ENCODE peak calls at places on chromosomes 12 and 14, in nine cellular contexts. Y is transverse colon, L is A549, X is esophagus muscularis mucosa, F is ovary, N is uterus, O is HepG2, S is IMR-90, M is spleen. P is an unnamed sample.

GRCh38 chr14:54465654-54466053 is 23.1 kb downstream of the GMFB start:
- DNase-seq in Y (no peak), L (no peak), X (no peak), F (no peak), N (no peak), O (no peak), S (no peak), M (no peak), P (no peak)

GRCh38 chr12:27319394-27319793 is 13.2 kb upstream of the BMAL2 start:
- DNase-seq in Y (no peak), L (no peak), X (no peak), F (no peak), N (no peak), O (no peak), S (peak), M (no peak), P (no peak)

GRCh38 chr12:106137456-106138278 is 1.1 kb downstream of the NUAK1 start:
- DNase-seq in Y (no peak), L (no peak), X (no peak), F (peak), N (no peak), O (no peak), S (peak), M (no peak), P (no peak)

GRCh38 chr12:121182222-121182896 is 27.6 kb upstream of the P2RX4 start:
- DNase-seq in Y (no peak), L (no peak), X (no peak), F (no peak), N (no peak), O (no peak), S (no peak), M (no peak), P (no peak)

GRCh38 chr12:18171571-18171970 is 81.6 kb upstream of the RERGL start:
- DNase-seq in Y (no peak), L (no peak), X (no peak), F (no peak), N (no peak), O (no peak), S (no peak), M (no peak), P (no peak)

GRCh38 chr14:99430491-99430890 is 50.2 kb downstream of the SETD3 start:
- DNase-seq in Y (no peak), L (peak), X (no peak), F (no peak), N (peak), O (no peak), S (no peak), M (peak), P (no peak)

GRCh38 chr12:26696613-26697092 is 136.3 kb downstream of the ITPR2 start:
- DNase-seq in Y (no peak), L (no peak), X (no peak), F (no peak), N (no peak), O (no peak), S (peak), M (no peak), P (no peak)

GRCh38 chr12:29051221-29051620 is 97.9 kb upstream of the FAR2 start:
- DNase-seq in Y (no peak), L (no peak), X (no peak), F (no peak), N (no peak), O (no peak), S (peak), M (no peak), P (no peak)

GRCh38 chr12:88052686-88053085 is 23.5 kb upstream of the C12orf50 start:
- DNase-seq in Y (peak), L (peak), X (no peak), F (no peak), N (no peak), O (peak), S (peak), M (no peak), P (no peak)

GRCh38 chr14:20343855-20344205 is 395 bp downstream of the PARP2 start:
- DNase-seq in Y (no peak), L (no peak), X (no peak), F (no peak), N (no peak), O (no peak), S (peak), M (no peak), P (no peak)

GRCh38 chr12:114984641-114985041 is 300.7 kb upstream of the TBX3 start:
- DNase-seq in Y (no peak), L (no peak), X (no peak), F (no peak), N (no peak), O (no peak), S (peak), M (no peak), P (no peak)

GRCh38 chr14:37588956-37589737 is 5.9 kb downstream of the FOXA1 start:
- DNase-seq in Y (peak), L (peak), X (no peak), F (no peak), N (no peak), O (peak), S (no peak), M (no peak), P (no peak)

GRCh38 chr12:1594045-1594294 is 411 bp downstream of the FBXL14 start:
- DNase-seq in Y (peak), L (peak), X (no peak), F (peak), N (peak), O (no peak), S (no peak), M (peak), P (no peak)

GRCh38 chr14:104702106-104702505 is 12.7 kb downstream of the INF2 start:
- DNase-seq in Y (no peak), L (no peak), X (no peak), F (no peak), N (no peak), O (no peak), S (no peak), M (no peak), P (no peak)

GRCh38 chr12:78315018-78315417 is 484.3 kb downstream of the NAV3 start:
- DNase-seq in Y (no peak), L (no peak), X (no peak), F (no peak), N (no peak), O (no peak), S (no peak), M (no peak), P (no peak)

GRCh38 chr14:89654998-89655397 is 238.0 kb upstream of the FOXN3 start:
- DNase-seq in Y (no peak), L (no peak), X (no peak), F (no peak), N (no peak), O (no peak), S (no peak), M (no peak), P (no peak)

GRCh38 chr14:72615511-72616121 is 278.3 kb downstream of the DPF3 start:
- DNase-seq in Y (no peak), L (no peak), X (peak), F (no peak), N (no peak), O (no peak), S (peak), M (no peak), P (peak)

GRCh38 chr12:96578526-96579125 is 89.2 kb downstream of the CFAP54 start:
- DNase-seq in Y (no peak), L (peak), X (no peak), F (no peak), N (no peak), O (peak), S (peak), M (no peak), P (no peak)

GRCh38 chr12:116456307-116456641 is 102.9 kb upstream of the MAP1LC3B2 start:
- DNase-seq in Y (no peak), L (no peak), X (no peak), F (no peak), N (no peak), O (no peak), S (no peak), M (peak), P (no peak)

GRCh38 chr12:54762390-54762789 is 91.9 kb upstream of the MUCL1 start:
- DNase-seq in Y (no peak), L (no peak), X (no peak), F (no peak), N (no peak), O (no peak), S (no peak), M (no peak), P (no peak)

GRCh38 chr14:102058931-102059330 is 27.9 kb downstream of the HSP90AA1 start:
- DNase-seq in Y (no peak), L (no peak), X (no peak), F (no peak), N (no peak), O (no peak), S (no peak), M (no peak), P (no peak)

GRCh38 chr12:50110762-50111416 is 1.1 kb upstream of the COX14 start:
- DNase-seq in Y (peak), L (peak), X (no peak), F (peak), N (peak), O (peak), S (peak), M (peak), P (peak)

GRCh38 chr12:108337235-108338223 is 1.6 kb downstream of the CMKLR1 start:
- DNase-seq in Y (no peak), L (peak), X (no peak), F (no peak), N (no peak), O (peak), S (peak), M (peak), P (no peak)

GRCh38 chr14:99548285-99548684 is 55.7 kb downstream of the CCDC85C start:
- DNase-seq in Y (no peak), L (no peak), X (no peak), F (no peak), N (no peak), O (no peak), S (no peak), M (no peak), P (no peak)

GRCh38 chr12:93991882-93992415 is 156.4 kb upstream of the PLXNC1 start:
- DNase-seq in Y (no peak), L (no peak), X (no peak), F (no peak), N (no peak), O (no peak), S (no peak), M (no peak), P (no peak)

GRCh38 chr12:132986001-132986884 is at the start of gene ZNF26:
- DNase-seq in Y (peak), L (peak), X (peak), F (peak), N (peak), O (peak), S (peak), M (peak), P (peak)
- TF ChIP-seq POLR2A in Y (peak), L (peak), X (no peak), F (peak), N (no peak), O (peak), S (peak), M (peak), P (no peak)

GRCh38 chr12:113134521-113134951 is 1.0 kb downstream of the RASAL1 start:
- DNase-seq in Y (no peak), L (no peak), X (no peak), F (no peak), N (no peak), O (no peak), S (no peak), M (peak), P (no peak)
- H3K4me3 ChIP-seq in Y (peak), L (no peak), X (no peak), F (no peak), N (no peak), O (no peak), S (no peak), M (no peak), P (no peak)

GRCh38 chr12:65472079-65472478 is 193.6 kb downstream of the MSRB3 start:
- DNase-seq in Y (no peak), L (no peak), X (no peak), F (no peak), N (no peak), O (no peak), S (no peak), M (no peak), P (no peak)

GRCh38 chr12:65470261-65470660 is 191.8 kb downstream of the MSRB3 start:
- DNase-seq in Y (no peak), L (no peak), X (no peak), F (no peak), N (no peak), O (no peak), S (no peak), M (no peak), P (no peak)

DNA sequence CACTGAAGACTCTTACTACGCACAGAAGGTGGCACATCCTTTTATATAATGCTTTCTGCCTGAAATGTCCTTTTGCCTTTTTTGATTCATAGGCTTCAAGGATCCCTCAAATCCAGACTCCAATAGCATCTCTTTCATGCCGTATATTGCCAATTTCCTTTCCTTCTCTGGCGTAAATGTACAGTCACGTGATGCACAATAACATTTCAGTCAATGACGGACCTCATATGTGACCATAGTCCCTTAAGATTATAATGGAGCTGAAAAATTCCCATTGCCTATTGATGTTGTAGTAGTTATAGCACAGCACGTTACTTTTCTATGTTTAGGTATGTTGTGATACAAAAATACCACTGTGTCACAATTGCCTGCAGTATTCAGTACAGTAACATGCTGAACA is 196.3 kb downstream of the MSRB3 start:
- DNase-seq in Y (no peak), L (no peak), X (no peak), F (no peak), N (no peak), O (no peak), S (no peak), M (no peak), P (no peak)
- TF ChIP-seq CTCF in Y (no peak), L (no peak), X (no peak), F (no peak), N (no peak), O (no peak), S (no peak), M (no peak), P (no peak)

DNA sequence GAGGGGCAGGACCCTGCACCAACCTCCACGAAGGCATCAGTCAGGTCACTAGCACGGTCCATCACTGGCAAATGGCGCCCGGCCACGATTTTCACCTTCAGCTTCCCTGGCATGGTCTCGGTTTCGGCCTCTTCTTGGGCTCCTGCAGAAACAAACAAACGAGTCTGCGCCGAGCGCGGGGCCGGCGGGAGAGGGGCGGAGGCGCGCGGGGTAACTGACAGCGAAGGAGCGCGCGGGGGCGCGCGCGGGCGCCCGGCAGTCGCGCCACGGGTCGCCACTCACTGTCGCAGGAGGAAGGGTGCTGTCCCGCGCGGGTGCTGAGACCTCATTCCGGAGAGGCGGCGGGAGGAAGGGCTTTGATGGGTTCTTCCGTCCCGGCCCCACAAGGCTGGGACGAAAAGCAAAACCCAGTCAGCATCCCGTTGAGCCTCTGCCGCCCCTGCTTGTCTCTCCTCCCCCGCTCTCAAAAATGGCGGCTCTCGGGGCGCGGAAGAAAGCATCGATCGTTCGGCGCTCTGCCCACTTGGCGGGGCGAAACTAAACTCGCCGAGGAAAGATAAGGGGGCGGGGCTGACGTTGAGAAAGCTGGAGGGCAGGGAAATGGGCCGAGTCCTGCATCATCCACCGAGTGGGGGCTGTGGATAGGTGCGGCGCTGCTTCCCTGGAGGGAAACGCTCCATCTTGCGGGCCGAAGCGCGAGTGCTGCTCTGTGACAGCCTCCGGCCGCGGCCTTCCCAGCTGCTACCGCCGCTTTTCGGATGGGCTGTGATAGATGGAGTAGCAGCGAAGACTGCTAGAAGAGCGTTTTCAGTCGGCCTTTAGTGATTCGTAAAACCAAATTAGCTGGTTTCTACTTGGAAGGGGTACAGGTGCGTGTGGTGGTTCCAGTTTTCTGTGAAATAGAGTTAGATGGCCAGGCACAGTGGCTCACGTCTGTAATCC is at the start of gene C2CD5:
- DNase-seq in Y (peak), L (peak), X (peak), F (peak), N (peak), O (peak), S (peak), M (peak), P (peak)
- TF ChIP-seq POLR2A in Y (peak), L (peak), X (peak), F (peak), N (peak), O (peak), S (peak), M (peak), P (no peak)

GRCh38 chr14:103692159-103692558 is 23.1 kb downstream of the XRCC3 start:
- DNase-seq in Y (no peak), L (no peak), X (no peak), F (no peak), N (no peak), O (no peak), S (no peak), M (no peak), P (peak)

GRCh38 chr14:103688906-103689902 is 26.0 kb downstream of the XRCC3 start:
- DNase-seq in Y (peak), L (no peak), X (no peak), F (peak), N (no peak), O (no peak), S (no peak), M (peak), P (no peak)

GRCh38 chr14:103688441-103688840 is 26.8 kb downstream of the XRCC3 start:
- DNase-seq in Y (no peak), L (no peak), X (no peak), F (no peak), N (no peak), O (no peak), S (no peak), M (no peak), P (no peak)

GRCh38 chr14:103692871-103693270 is 22.4 kb downstream of the XRCC3 start:
- DNase-seq in Y (peak), L (no peak), X (no peak), F (no peak), N (peak), O (no peak), S (no peak), M (peak), P (peak)

DNA sequence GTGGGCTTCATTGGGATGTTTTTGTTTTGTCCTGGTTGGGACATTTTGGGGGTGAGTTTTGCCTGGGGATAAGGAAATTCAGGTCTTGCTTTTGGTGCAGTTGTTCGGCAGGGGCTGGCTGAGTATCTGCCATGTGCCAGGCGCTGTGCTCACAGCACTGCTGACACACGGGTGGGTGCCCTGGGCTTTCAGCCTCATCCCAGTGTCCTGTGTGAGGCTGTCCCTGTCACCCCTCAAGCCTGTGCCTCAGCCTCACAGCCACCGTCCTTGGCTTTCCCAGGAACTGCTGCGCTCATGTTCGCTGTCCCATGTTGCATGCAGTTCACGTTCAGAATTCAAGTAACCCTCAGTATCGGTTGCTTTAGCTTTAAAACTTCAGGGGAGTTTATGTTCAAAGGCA is 24.9 kb downstream of the XRCC3 start:
- DNase-seq in Y (no peak), L (no peak), X (no peak), F (no peak), N (no peak), O (no peak), S (no peak), M (no peak), P (no peak)
- H3K4me3 ChIP-seq in Y (no peak), L (no peak), X (no peak), F (no peak), N (no peak), O (no peak), S (no peak), M (no peak), P (no peak)

GRCh38 chr12:31591308-31591901 is 469 bp upstream of the DENND5B start:
- DNase-seq in Y (peak), L (peak), X (no peak), F (no peak), N (peak), O (no peak), S (no peak), M (no peak), P (no peak)

GRCh38 chr12:31589582-31589895 is 1.4 kb downstream of the DENND5B start:
- DNase-seq in Y (no peak), L (no peak), X (no peak), F (peak), N (no peak), O (no peak), S (no peak), M (peak), P (peak)

GRCh38 chr12:31590730-31591307 is at the start of gene DENND5B:
- DNase-seq in Y (peak), L (peak), X (no peak), F (peak), N (peak), O (peak), S (peak), M (peak), P (peak)

GRCh38 chr12:31588976-31589375 is 2.0 kb downstream of the DENND5B start:
- DNase-seq in Y (no peak), L (no peak), X (no peak), F (no peak), N (no peak), O (no peak), S (no peak), M (no peak), P (no peak)

GRCh38 chr12:31589896-31590729 is 823 bp downstream of the DENND5B start:
- DNase-seq in Y (peak), L (peak), X (no peak), F (peak), N (peak), O (peak), S (peak), M (peak), P (peak)
- TF ChIP-seq CTCF in Y (no peak), L (peak), X (no peak), F (peak), N (peak), O (no peak), S (no peak), M (no peak), P (no peak)

GRCh38 chr12:95118138-95118787 is 44.8 kb upstream of the NR2C1 start:
- DNase-seq in Y (no peak), L (peak), X (no peak), F (no peak), N (no peak), O (peak), S (peak), M (no peak), P (no peak)

GRCh38 chr12:95116341-95116740 is 42.9 kb upstream of the NR2C1 start:
- DNase-seq in Y (no peak), L (no peak), X (no peak), F (no peak), N (no peak), O (no peak), S (no peak), M (no peak), P (no peak)

GRCh38 chr12:95117178-95117599 is 43.8 kb upstream of the NR2C1 start:
- DNase-seq in Y (peak), L (peak), X (no peak), F (peak), N (peak), O (peak), S (peak), M (no peak), P (no peak)

GRCh38 chr12:95116773-95117172 is 43.4 kb upstream of the NR2C1 start:
- DNase-seq in Y (no peak), L (peak), X (no peak), F (no peak), N (no peak), O (no peak), S (no peak), M (no peak), P (no peak)

GRCh38 chr12:95118788-95119179 is 45.4 kb upstream of the NR2C1 start:
- DNase-seq in Y (no peak), L (peak), X (no peak), F (no peak), N (no peak), O (no peak), S (peak), M (no peak), P (no peak)
- TF ChIP-seq POLR2A in Y (no peak), L (no peak), X (no peak), F (no peak), N (no peak), O (no peak), S (no peak), M (no peak), P (no peak)

GRCh38 chr12:91139264-91139663 is 28.0 kb upstream of the LUM start:
- DNase-seq in Y (no peak), L (no peak), X (no peak), F (no peak), N (no peak), O (no peak), S (peak), M (no peak), P (no peak)

GRCh38 chr12:91138337-91138905 is 27.1 kb upstream of the LUM start:
- DNase-seq in Y (no peak), L (no peak), X (no peak), F (no peak), N (peak), O (no peak), S (no peak), M (no peak), P (no peak)

GRCh38 chr12:91129662-91130362 is 18.5 kb upstream of the LUM start:
- DNase-seq in Y (no peak), L (no peak), X (no peak), F (no peak), N (no peak), O (no peak), S (no peak), M (no peak), P (no peak)

GRCh38 chr12:91133871-91134270 is 22.6 kb upstream of the LUM start:
- DNase-seq in Y (no peak), L (no peak), X (no peak), F (no peak), N (no peak), O (no peak), S (peak), M (no peak), P (no peak)
- H3K4me3 ChIP-seq in Y (no peak), L (no peak), X (no peak), F (no peak), N (no peak), O (no peak), S (no peak), M (no peak), P (no peak)